ENCODE peak calls at places on chromosome 4, in four cellular contexts. E is HCT116, R is HepG2, Q is Panc1. Y is an unnamed sample.

GRCh38 chr4:133865606-133866327 is 335.8 kb downstream of the PABPC4L start:
- DNase-seq in R (peak), E (peak), Q (peak), Y (peak)

GRCh38 chr4:9762823-9763475 is 18.5 kb upstream of the DRD5 start:
- DNase-seq in E (peak), Q (peak), R (peak), Y (peak)

GRCh38 chr4:1041147-1041935 is 29.9 kb downstream of the FGFRL1 start:
- DNase-seq in E (no peak), Q (no peak), R (no peak), Y (peak)

GRCh38 chr4:51930557-51930956 is 87.6 kb downstream of the DCUN1D4 start:
- DNase-seq in R (no peak), Q (no peak), E (no peak), Y (no peak)

GRCh38 chr4:48708610-48709009 is 71.5 kb downstream of the FRYL start:
- DNase-seq in E (no peak), Q (no peak), R (no peak), Y (no peak)

GRCh38 chr4:15117270-15117946 is 115.1 kb downstream of the CPEB2 start:
- DNase-seq in Q (no peak), E (no peak), R (no peak), Y (no peak)

GRCh38 chr4:94240384-94240783 is 32.7 kb downstream of the SMARCAD1 start:
- DNase-seq in Q (no peak), E (no peak), R (no peak), Y (no peak)

GRCh38 chr4:1887065-1887464 is 15.9 kb downstream of the NSD2 start:
- DNase-seq in R (no peak), Q (no peak), E (no peak), Y (no peak)

GRCh38 chr4:74473155-74473811 is 28.3 kb downstream of the AREG start:
- DNase-seq in E (no peak), Q (no peak), R (peak), Y (no peak)

GRCh38 chr4:139798456-139798855 is 132.8 kb downstream of the MGST2 start:
- DNase-seq in R (no peak), E (no peak), Q (no peak), Y (no peak)

GRCh38 chr4:138037716-138038115 is 204.4 kb downstream of the SLC7A11 start:
- DNase-seq in R (no peak), Q (no peak), E (no peak), Y (no peak)

GRCh38 chr4:52001616-52002015 is 18.5 kb downstream of the LRRC66 start:
- DNase-seq in R (no peak), E (no peak), Q (no peak), Y (no peak)

GRCh38 chr4:109921384-109921808 is 8.7 kb downstream of the EGF start:
- DNase-seq in R (no peak), Q (no peak), E (no peak), Y (no peak)

GRCh38 chr4:174940002-174940401 is 21.8 kb downstream of the ADAM29 start:
- DNase-seq in R (no peak), Q (no peak), E (no peak), Y (no peak)

GRCh38 chr4:154626793-154627484 is 14.5 kb upstream of the FGG start:
- DNase-seq in E (peak), R (peak), Q (no peak), Y (peak)

GRCh38 chr4:173332963-173333657 is 1.0 kb downstream of the HMGB2 start:
- DNase-seq in E (no peak), Q (no peak), R (no peak), Y (no peak)
- TF ChIP-seq TCF7L2 in E (no peak), Q (no peak), R (no peak), Y (no peak)

GRCh38 chr4:86934772-86935498 is at the start of gene AFF1:
- DNase-seq in E (peak), Q (peak), R (peak), Y (peak)
- TF ChIP-seq TCF7L2 in E (no peak), Q (no peak), R (no peak), Y (no peak)

GRCh38 chr4:101198741-101199339 is 148.5 kb downstream of the PPP3CA start:
- DNase-seq in R (peak), E (no peak), Q (no peak), Y (no peak)

GRCh38 chr4:101201421-101201820 is 145.9 kb downstream of the PPP3CA start:
- DNase-seq in E (no peak), R (no peak), Q (no peak), Y (no peak)

GRCh38 chr4:101197350-101197749 is 150.0 kb downstream of the PPP3CA start:
- DNase-seq in R (peak), E (no peak), Q (no peak), Y (no peak)

GRCh38 chr4:101199507-101200285 is 147.6 kb downstream of the PPP3CA start:
- DNase-seq in Q (no peak), E (no peak), R (no peak), Y (no peak)

DNA sequence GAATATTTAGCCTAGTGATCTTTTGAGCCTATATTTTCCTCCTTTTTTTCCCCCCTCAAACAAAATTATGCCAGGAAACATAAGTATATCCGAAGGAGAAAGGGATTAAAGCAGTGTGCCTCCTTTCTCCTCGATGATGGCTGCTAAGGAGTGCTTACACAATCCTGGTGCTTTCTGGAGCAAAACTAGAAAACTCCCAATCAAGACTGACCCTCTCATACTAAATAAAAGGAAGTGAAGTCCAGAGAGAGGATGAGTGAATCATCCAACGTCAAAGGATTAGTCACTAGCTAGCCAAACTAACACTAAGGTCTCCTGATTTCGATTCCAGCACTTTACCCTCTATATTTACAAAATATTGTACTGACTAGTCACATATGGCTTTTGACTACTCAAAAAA is 146.8 kb downstream of the PPP3CA start:
- DNase-seq in Q (peak), E (peak), R (peak), Y (no peak)
- TF ChIP-seq TCF7L2 in Q (no peak), E (no peak), R (no peak), Y (no peak)

DNA sequence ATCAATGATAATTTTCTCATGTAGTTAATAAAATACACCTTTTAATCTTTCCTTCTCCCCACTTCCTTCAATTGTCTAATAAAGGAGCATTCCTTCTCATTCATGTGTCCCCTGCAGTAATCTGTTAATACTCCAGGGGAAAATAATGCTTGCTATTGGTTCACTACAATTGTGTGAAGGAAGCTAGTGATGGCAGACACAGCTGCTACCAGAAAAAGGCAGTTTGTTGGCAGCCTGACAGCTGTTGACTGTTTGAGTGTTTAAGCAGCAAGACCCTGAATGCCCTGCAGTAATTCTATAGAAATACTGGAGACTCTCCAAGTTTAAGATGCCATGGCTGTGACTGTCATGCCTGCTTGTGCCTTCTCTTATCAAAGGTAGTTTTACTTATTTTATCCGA is 359.5 kb downstream of the C4orf33 start:
- DNase-seq in R (no peak), E (no peak), Q (no peak), Y (no peak)
- TF ChIP-seq TCF7L2 in R (no peak), E (no peak), Q (no peak), Y (no peak)

GRCh38 chr4:88030565-88031310 is 23.3 kb downstream of the PKD2 start:
- DNase-seq in R (no peak), E (no peak), Q (no peak), Y (no peak)

GRCh38 chr4:88037447-88037846 is 30.0 kb downstream of the PKD2 start:
- DNase-seq in Q (no peak), R (no peak), E (no peak), Y (no peak)

GRCh38 chr4:88035292-88035691 is 27.9 kb downstream of the PKD2 start:
- DNase-seq in R (no peak), Q (no peak), E (no peak), Y (no peak)

GRCh38 chr4:88029556-88029955 is 22.1 kb downstream of the PKD2 start:
- DNase-seq in Q (no peak), R (no peak), E (no peak), Y (no peak)

GRCh38 chr4:88033309-88033708 is 25.9 kb downstream of the PKD2 start:
- DNase-seq in E (peak), R (peak), Q (peak), Y (peak)
- TF ChIP-seq TCF7L2 in E (no peak), R (no peak), Q (no peak), Y (no peak)

DNA sequence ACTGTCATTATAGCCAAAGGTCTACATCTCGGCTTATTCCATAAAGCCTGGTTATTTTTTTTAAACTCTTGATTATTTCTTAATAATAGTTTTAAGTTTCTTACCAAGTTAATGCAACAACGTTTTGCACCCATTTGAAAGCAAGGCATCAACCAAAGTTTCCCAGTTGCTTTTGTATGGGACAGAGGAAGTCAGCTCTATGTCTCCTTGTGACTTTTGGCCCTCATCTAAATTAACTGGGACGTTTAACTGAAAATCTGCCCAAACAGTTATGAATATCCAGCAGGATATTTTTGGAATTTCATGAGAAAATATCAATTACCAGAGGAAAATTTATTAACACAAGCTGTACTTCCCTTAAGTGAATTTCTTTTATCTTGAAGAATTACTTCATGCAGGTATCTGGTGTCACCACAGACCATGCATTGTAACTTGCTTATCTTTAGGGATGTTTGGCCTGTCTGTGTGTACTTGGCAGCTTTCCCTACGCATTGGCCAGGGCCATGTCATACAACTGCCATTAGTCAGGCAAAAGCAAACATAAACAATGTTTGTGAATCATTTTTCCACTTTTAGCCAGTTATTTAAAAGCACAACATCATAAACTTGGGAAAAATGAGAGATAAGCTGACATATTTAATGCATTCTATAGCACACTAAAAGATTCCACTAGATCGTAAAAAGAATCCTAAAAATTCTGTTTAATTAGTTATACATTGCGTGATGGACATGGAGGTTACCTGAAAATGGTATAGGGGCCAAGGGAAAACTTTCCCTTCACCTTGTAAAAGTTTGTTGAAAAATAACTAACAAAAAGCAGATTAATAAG is 101.4 kb upstream of the PDE5A start:
- DNase-seq in Q (peak), R (peak), E (peak), Y (no peak)
- TF ChIP-seq TCF7L2 in Q (peak), R (no peak), E (no peak), Y (no peak)

DNA sequence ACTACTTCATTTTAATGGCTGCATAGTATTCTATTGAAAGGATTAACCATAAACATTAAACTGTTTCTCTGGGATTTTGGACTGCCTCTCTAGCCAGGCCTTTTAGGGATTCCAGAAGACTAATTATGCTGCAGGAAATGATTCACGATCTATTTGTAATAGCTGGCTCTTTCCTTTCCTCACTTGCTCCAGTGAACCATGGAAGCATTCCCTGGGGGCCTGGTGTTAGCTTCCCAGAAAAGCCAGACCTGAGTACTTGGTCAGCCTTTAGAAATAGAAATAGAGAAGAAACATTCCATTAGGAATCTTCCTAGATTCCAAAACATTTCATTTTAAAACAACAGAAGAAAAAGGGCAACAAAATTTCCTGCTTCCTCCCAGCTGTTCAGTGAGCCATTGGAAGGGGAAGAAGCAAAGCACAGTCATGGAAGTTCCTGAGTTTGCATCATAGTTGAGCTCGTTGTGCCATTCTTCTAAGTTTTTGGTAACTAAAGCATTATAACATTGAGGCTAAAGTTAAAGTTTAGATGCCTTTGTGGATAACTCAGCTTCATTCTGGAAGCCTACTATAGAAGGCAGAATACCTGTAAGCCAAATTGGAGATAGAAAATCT is 83.5 kb downstream of the NPNT start:
- DNase-seq in R (no peak), E (no peak), Q (no peak), Y (no peak)
- TF ChIP-seq TCF7L2 in R (no peak), E (no peak), Q (no peak), Y (no peak)

DNA sequence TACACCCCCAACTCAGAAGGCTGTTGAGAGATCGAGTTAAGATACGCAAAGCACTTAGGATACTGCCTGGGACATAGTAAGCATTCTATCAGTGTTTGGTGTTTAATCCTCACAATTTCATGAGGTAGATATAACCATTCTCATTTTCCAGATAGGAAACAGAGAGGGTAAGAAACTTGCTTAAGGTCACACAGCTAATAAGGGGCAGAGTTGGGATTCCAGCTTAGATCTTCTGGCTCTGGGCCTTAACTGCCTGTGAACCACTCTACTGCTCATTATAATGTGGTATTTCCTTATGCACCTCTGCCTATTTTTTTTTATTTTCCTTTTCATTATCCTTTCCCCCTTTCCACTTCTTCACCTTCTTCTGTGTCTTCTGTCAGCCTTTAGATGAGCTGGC is 242.2 kb upstream of the ANXA3 start:
- DNase-seq in E (no peak), R (no peak), Q (no peak), Y (no peak)
- TF ChIP-seq TCF7L2 in E (no peak), R (no peak), Q (no peak), Y (no peak)